ENCODE peak calls at places on chromosomes 13 and 19, in four cellular contexts. K is left lung, W is AG09319, F is OCI-LY7. R is an unnamed sample.

GRCh38 chr13:67353891-67354459 is 123.8 kb upstream of the PCDH9 start:
- DNase-seq in K (no peak), W (no peak), F (no peak), R (no peak)

GRCh38 chr19:4556574-4557185 is 2.8 kb downstream of the SEMA6B start:
- DNase-seq in K (no peak), W (no peak), F (peak; percentile 51), R (no peak)

GRCh38 chr13:102191951-102192461 is 209.8 kb downstream of the FGF14 start:
- DNase-seq in K (no peak), W (no peak), F (no peak), R (no peak)

GRCh38 chr19:50909240-50910070 is 1.7 kb downstream of the KLK4 start:
- DNase-seq in K (no peak), W (no peak), F (peak; percentile 52), R (no peak)

GRCh38 chr13:95660981-95661581 is 15.9 kb upstream of the DNAJC3 start:
- DNase-seq in K (no peak), W (no peak), F (peak; percentile 36), R (no peak)

GRCh38 chr13:50424993-50425392 is 409.7 kb downstream of the KCNRG start:
- DNase-seq in K (no peak), W (no peak), F (no peak), R (no peak)

GRCh38 chr19:53537523-53538377 is at the start of gene ZNF331:
- DNase-seq in K (peak; percentile 84), W (peak; percentile 34), F (peak; percentile 78), R (peak; percentile 88)

GRCh38 chr19:39677931-39678889 is 22.5 kb downstream of the LGALS16 start:
- DNase-seq in K (peak; percentile 44), W (no peak), F (no peak), R (no peak)

GRCh38 chr13:110114351-110114750 is 192.6 kb downstream of the COL4A1 start:
- DNase-seq in K (no peak), W (no peak), F (no peak), R (no peak)

GRCh38 chr19:15331419-15332310 is 674 bp downstream of the BRD4 start:
- DNase-seq in K (peak; percentile 67), W (no peak), F (peak; percentile 71), R (peak; percentile 65)

GRCh38 chr19:41161903-41162302 is 31.1 kb upstream of the CYP2S1 start:
- DNase-seq in K (no peak), W (no peak), F (no peak), R (no peak)

GRCh38 chr13:59478908-59479307 is 684.8 kb downstream of the DIAPH3 start:
- DNase-seq in K (no peak), W (no peak), F (no peak), R (no peak)

GRCh38 chr13:50283017-50283416 is 267.8 kb downstream of the KCNRG start:
- DNase-seq in K (no peak), W (no peak), F (no peak), R (no peak)

GRCh38 chr13:27922974-27923612 is 3.3 kb downstream of the PDX1 start:
- DNase-seq in K (no peak), W (no peak), F (no peak), R (no peak)

GRCh38 chr13:30045916-30046704 is 195.7 kb upstream of the UBL3 start:
- DNase-seq in K (no peak), W (no peak), F (no peak), R (no peak)

GRCh38 chr13:100561599-100562204 is 26.9 kb downstream of the GGACT start:
- DNase-seq in K (no peak), W (no peak), F (no peak), R (no peak)

GRCh38 chr13:37995052-37995451 is 125.5 kb upstream of the TRPC4 start:
- DNase-seq in K (no peak), W (no peak), F (no peak), R (no peak)

GRCh38 chr13:28530729-28531194 is 35.8 kb upstream of the FLT1 start:
- DNase-seq in K (no peak), W (no peak), F (no peak), R (no peak)

GRCh38 chr19:43809762-43810696 is 7.8 kb upstream of the LYPD5 start:
- DNase-seq in K (no peak), W (peak; percentile 23), F (peak; percentile 81), R (no peak)

GRCh38 chr13:32910530-32910929 is 105.7 kb upstream of the KL start:
- DNase-seq in K (no peak), W (no peak), F (no peak), R (no peak)

GRCh38 chr19:52070496-52070895 is 21.9 kb upstream of the ZNF432 start:
- DNase-seq in K (no peak), W (no peak), F (no peak), R (no peak)

GRCh38 chr13:111790621-111791020 is 276.3 kb upstream of the SOX1 start:
- DNase-seq in K (no peak), W (no peak), F (no peak), R (no peak)

GRCh38 chr13:26476111-26476743 is 81.3 kb upstream of the WASF3 start:
- DNase-seq in K (no peak), W (no peak), F (no peak), R (no peak)

GRCh38 chr19:55062735-55063491 is at the start of gene RDH13:
- DNase-seq in K (peak; percentile 95), W (peak; percentile 83), F (peak; percentile 98), R (peak; percentile 94)
- TF ChIP-seq CTCF in K (no peak), W (no peak), F (no peak), R (no peak)

DNA sequence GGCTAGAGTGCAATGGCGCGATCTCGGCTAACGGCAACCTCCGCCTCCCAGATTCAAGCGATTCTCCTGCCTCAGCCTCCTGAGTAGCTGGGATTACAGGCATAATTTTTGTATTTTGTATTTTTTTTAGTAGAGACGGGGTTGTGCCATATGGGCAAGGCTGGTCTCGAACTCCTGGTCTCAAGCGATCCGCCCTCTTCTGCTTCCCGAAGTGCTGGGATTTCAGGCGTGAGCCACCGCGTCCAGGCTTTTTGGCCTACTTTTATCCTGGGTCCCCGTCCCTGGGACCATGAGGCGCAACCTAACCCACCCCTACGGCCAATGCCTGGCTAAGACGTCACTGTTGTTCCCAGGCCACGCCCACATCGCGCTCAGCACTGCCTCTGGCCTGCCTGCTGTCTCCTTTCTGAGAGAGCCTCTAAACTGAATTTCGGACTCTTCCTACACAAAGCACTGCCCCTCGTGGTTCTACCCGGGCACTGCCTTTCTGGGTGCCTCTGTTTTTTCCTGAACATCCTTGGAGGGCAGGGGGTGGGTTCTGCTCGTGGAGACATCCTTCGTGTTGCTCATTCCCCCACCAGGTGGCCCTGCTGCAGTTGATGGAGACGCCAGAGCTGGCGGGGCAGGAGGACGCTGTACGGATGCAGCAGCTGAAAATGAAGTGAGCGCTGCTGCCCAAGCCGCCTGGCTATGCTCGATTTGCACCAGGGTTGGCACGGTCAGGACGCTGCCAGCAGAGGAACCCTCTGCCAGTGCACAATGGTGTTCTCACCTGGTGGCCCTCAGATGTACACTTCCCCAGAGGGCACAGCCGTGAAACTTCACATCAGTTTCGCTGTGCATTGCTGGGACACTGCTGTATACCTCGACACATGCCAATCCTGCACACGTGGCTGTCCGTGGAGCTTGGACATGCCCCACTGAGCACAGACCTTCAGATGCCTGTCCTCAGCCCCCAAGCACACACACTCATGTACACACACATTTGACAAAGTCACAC is 2.0 kb downstream of the REX1BD start:
- DNase-seq in K (no peak), W (no peak), F (no peak), R (peak; percentile 64)
- TF ChIP-seq CTCF in K (no peak), W (peak; percentile 43), F (peak; percentile 61), R (peak; percentile 34)

GRCh38 chr19:754530-754929 is 3.6 kb downstream of the MISP start:
- DNase-seq in K (no peak), W (no peak), F (no peak), R (no peak)

GRCh38 chr19:757811-758668 is 7.1 kb downstream of the MISP start:
- DNase-seq in K (no peak), W (no peak), F (no peak), R (no peak)

GRCh38 chr19:755063-755462 is 4.2 kb downstream of the MISP start:
- DNase-seq in K (no peak), W (no peak), F (no peak), R (no peak)

GRCh38 chr19:756232-756631 is 5.3 kb downstream of the MISP start:
- DNase-seq in K (no peak), W (no peak), F (peak; percentile 47), R (no peak)

DNA sequence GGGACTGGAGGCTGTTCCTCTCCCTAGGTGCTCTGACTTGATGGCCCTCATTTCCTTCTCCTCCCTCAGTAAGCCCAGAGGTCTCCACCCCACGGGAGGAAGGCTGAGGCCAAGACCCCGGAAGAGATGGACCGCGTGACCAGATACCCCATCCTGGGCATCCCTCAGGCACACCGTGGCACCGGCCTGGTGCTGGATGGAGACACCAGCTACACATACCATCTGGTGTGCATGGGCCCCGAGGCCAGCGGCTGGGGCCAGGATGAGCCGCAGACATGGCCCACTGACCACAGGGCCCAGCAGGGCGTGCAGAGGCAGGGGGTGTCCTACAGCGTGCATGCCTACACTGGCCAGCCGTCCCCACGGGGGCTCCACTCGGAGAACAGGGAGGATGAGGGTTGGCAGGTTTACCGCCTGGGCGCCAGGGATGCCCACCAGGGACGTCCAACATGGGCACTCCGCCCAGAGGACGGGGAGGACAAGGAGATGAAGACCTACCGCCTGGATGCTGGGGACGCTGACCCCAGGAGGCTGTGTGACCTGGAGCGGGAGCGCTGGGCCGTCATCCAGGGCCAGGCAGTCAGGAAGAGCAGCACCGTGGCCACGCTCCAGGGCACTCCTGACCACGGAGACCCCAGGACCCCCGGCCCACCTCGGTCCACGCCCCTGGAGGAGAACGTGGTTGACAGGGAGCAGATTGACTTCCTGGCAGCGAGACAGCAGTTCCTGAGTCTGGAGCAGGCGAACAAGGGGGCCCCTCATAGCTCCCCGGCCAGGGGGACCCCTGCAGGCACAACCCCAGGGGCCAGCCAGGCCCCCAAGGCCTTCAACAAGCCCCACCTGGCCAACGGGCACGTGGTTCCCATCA is 6.1 kb downstream of the MISP start:
- DNase-seq in K (no peak), W (no peak), F (no peak), R (no peak)
- TF ChIP-seq CTCF in K (no peak), W (no peak), F (no peak), R (no peak)

GRCh38 chr19:8052464-8052859 is at the start of gene CCL25:
- DNase-seq in K (no peak), W (no peak), F (no peak), R (no peak)

GRCh38 chr19:8054169-8054568 is 1.6 kb downstream of the CCL25 start:
- DNase-seq in K (no peak), W (no peak), F (no peak), R (no peak)

GRCh38 chr19:8045872-8046568 is 6.5 kb upstream of the CCL25 start:
- DNase-seq in K (no peak), W (no peak), F (no peak), R (no peak)

GRCh38 chr19:8046569-8047165 is 5.9 kb upstream of the CCL25 start:
- DNase-seq in K (no peak), W (no peak), F (no peak), R (no peak)

GRCh38 chr19:8050274-8051096 is 2.1 kb upstream of the CCL25 start:
- DNase-seq in K (peak; percentile 93), W (peak; percentile 4), F (peak; percentile 98), R (peak; percentile 99)
- TF ChIP-seq CTCF in K (no peak), W (no peak), F (no peak), R (no peak)

R was measured in CD14-positive monocyte.